ENCODE peak calls at places on chromosome 1, in five cellular contexts. U is GM03348, R is fibroblast of pulmonary artery, X is tibial artery, G is brain microvascular endothelial cell. W is an unnamed sample.

GRCh38 chr1:206541236-206541833 is 34.0 kb downstream of the RASSF5 start:
- DNase-seq in R (no peak), U (no peak), G (no peak), X (no peak), W (no peak)

GRCh38 chr1:94081566-94082344 is 39.2 kb downstream of the ABCA4 start:
- DNase-seq in G (peak), U (peak), R (peak), X (no peak), W (peak)

GRCh38 chr1:23548704-23549143 is 10.6 kb downstream of the ID3 start:
- DNase-seq in U (peak), X (peak), G (no peak), R (peak), W (no peak)

GRCh38 chr1:198912046-198912445 is 273.2 kb downstream of the PTPRC start:
- DNase-seq in G (no peak), X (no peak), R (no peak), U (no peak), W (no peak)

GRCh38 chr1:192386051-192386650 is 69.4 kb downstream of the RGS21 start:
- DNase-seq in X (no peak), R (no peak), U (no peak), G (no peak), W (no peak)

GRCh38 chr1:24112381-24113169 is 640 bp upstream of the MYOM3 start:
- DNase-seq in X (peak), R (peak), G (peak), U (peak), W (peak)

GRCh38 chr1:208228550-208228949 is 15.6 kb downstream of the PLXNA2 start:
- DNase-seq in X (no peak), G (no peak), U (no peak), R (no peak), W (no peak)

GRCh38 chr1:24900985-24901781 is 28.9 kb downstream of the RUNX3 start:
- DNase-seq in U (no peak), G (no peak), X (peak), R (no peak), W (no peak)

GRCh38 chr1:20462397-20462796 is 23.6 kb downstream of the CAMK2N1 start:
- DNase-seq in X (no peak), U (no peak), R (no peak), G (no peak), W (no peak)

GRCh38 chr1:157117527-157118057 is 18.0 kb upstream of the ETV3L start:
- DNase-seq in U (no peak), G (no peak), X (peak), R (no peak), W (no peak)

GRCh38 chr1:1862905-1863547 is 27.9 kb downstream of the GNB1 start:
- DNase-seq in R (no peak), U (peak), G (no peak), X (no peak), W (no peak)

GRCh38 chr1:203120325-203121138 is 7.0 kb upstream of the ADORA1 start:
- DNase-seq in G (no peak), X (no peak), U (no peak), R (no peak), W (no peak)

GRCh38 chr1:177975588-177976495 is 6.0 kb upstream of the SEC16B start:
- DNase-seq in R (peak), U (peak), X (no peak), G (peak), W (peak)

GRCh38 chr1:53616927-53617326 is 122.0 kb downstream of the GLIS1 start:
- DNase-seq in U (no peak), G (no peak), X (peak), R (no peak), W (peak)

GRCh38 chr1:8625981-8626898 is 191.2 kb downstream of the RERE start:
- DNase-seq in X (no peak), U (peak), G (peak), R (peak), W (peak)

GRCh38 chr1:5969168-5969567 is 23.1 kb downstream of the NPHP4 start:
- DNase-seq in G (no peak), U (no peak), X (peak), R (no peak), W (no peak)

GRCh38 chr1:190633488-190633887 is 155.8 kb upstream of the BRINP3 start:
- DNase-seq in R (peak), U (no peak), X (no peak), G (no peak), W (no peak)

GRCh38 chr1:110421159-110421777 is 13.8 kb upstream of the LAMTOR5 start:
- DNase-seq in X (peak), R (peak), G (peak), U (peak), W (peak)

GRCh38 chr1:197736689-197737088 is 38.6 kb downstream of the DENND1B start:
- DNase-seq in R (peak), G (peak), X (no peak), U (peak), W (peak)

GRCh38 chr1:5742032-5742431 is 250.2 kb downstream of the NPHP4 start:
- DNase-seq in R (no peak), G (no peak), X (peak), U (no peak), W (no peak)

GRCh38 chr1:240562111-240562590 is 49.8 kb downstream of the GREM2 start:
- DNase-seq in G (no peak), X (no peak), U (peak), R (peak), W (peak)

GRCh38 chr1:198158766-198159589 is 2.2 kb downstream of the NEK7 start:
- DNase-seq in R (peak), X (peak), G (peak), U (peak), W (peak)

GRCh38 chr1:25356848-25357247 is 18.7 kb downstream of the TMEM50A start:
- DNase-seq in R (no peak), X (no peak), U (peak), G (no peak), W (no peak)

GRCh38 chr1:40064797-40065492 is 24.4 kb downstream of the CAP1 start:
- DNase-seq in X (no peak), U (no peak), R (peak), G (no peak), W (no peak)

GRCh38 chr1:157194739-157195520 is 56.7 kb upstream of the ETV3 start:
- DNase-seq in X (no peak), R (no peak), G (no peak), U (no peak), W (no peak)

GRCh38 chr1:82944192-82944591 is 1054.7 kb downstream of the TTLL7 start:
- DNase-seq in X (no peak), G (no peak), R (no peak), U (no peak), W (no peak)

GRCh38 chr1:102191723-102192122 is 195.0 kb upstream of the OLFM3 start:
- DNase-seq in R (peak), U (peak), G (no peak), X (no peak), W (no peak)

GRCh38 chr1:109802136-109802900 is 38.6 kb upstream of the EPS8L3 start:
- DNase-seq in G (no peak), U (no peak), X (peak), R (no peak), W (no peak)

GRCh38 chr1:55974714-55975441 is 604.5 kb downstream of the PLPP3 start:
- DNase-seq in G (peak), X (no peak), R (peak), U (peak), W (peak)

GRCh38 chr1:12244078-12244477 is 14.2 kb downstream of the VPS13D start:
- DNase-seq in U (no peak), G (no peak), R (peak), X (no peak), W (no peak)

GRCh38 chr1:41122851-41123518 is 101.5 kb upstream of the SLFNL1 start:
- DNase-seq in U (peak), G (peak), R (peak), X (no peak), W (peak)

W was measured in astrocyte.